ENCODE peak calls at places on chromosomes 4 and X, in nine cellular contexts. T, B, M, E, Q, U, N, F and O are unnamed samples.

GRCh38 chrX:40154229-40154852 is 56.6 kb upstream of the BCOR start:
- DNase-seq in T (peak), N (no peak), Q (peak), E (no peak), B (no peak), M (no peak), U (peak), F (no peak), O (peak)

GRCh38 chr4:183182873-183183725 is 84.0 kb downstream of the WWC2 start:
- DNase-seq in T (no peak), M (peak), B (peak), F (peak), N (peak), U (no peak), E (no peak), Q (no peak), O (peak)

GRCh38 chr4:94488667-94489066 is 36.9 kb downstream of the PDLIM5 start:
- DNase-seq in F (peak), T (no peak), M (no peak), B (no peak), E (no peak), N (peak), Q (peak), U (no peak), O (no peak)

GRCh38 chr4:8506373-8507250 is 66.0 kb downstream of the TRMT44 start:
- DNase-seq in U (peak), E (no peak), F (peak), T (no peak), Q (no peak), N (peak), B (peak), M (no peak), O (peak)

GRCh38 chrX:123450217-123450616 is 266.1 kb downstream of the GRIA3 start:
- DNase-seq in E (no peak), U (no peak), T (peak), B (peak), M (peak), N (peak), F (no peak), Q (peak), O (peak)

GRCh38 chrX:50618788-50619558 is 148.3 kb upstream of the DGKK start:
- DNase-seq in E (no peak), B (peak), Q (no peak), F (no peak), T (no peak), M (no peak), N (peak), U (no peak), O (peak)

GRCh38 chrX:22577181-22577580 is 304.5 kb downstream of the CBLL2 start:
- DNase-seq in F (peak), M (no peak), B (peak), E (no peak), N (peak), U (no peak), T (no peak), Q (no peak), O (peak)

GRCh38 chr4:87423313-87424031 is 1.1 kb downstream of the NUDT9 start:
- DNase-seq in U (no peak), B (no peak), M (peak), F (no peak), Q (no peak), T (peak), E (no peak), N (peak), O (no peak)

GRCh38 chrX:23819385-23820234 is 36.6 kb downstream of the SAT1 start:
- DNase-seq in T (no peak), F (peak), U (no peak), Q (no peak), M (no peak), B (no peak), N (peak), E (no peak), O (no peak)

GRCh38 chr4:120718979-120719566 is 203.5 kb downstream of the PRDM5 start:
- DNase-seq in E (no peak), F (peak), B (peak), M (peak), U (no peak), Q (no peak), N (peak), T (peak), O (peak)

GRCh38 chrX:39144965-39145364 is 343.7 kb downstream of the MID1IP1 start:
- DNase-seq in M (peak), T (peak), N (peak), Q (no peak), E (no peak), U (no peak), B (no peak), F (no peak), O (no peak)

GRCh38 chr4:112099701-112100289 is 45.5 kb upstream of the FAM241A start:
- DNase-seq in Q (peak), N (peak), B (peak), U (no peak), M (peak), T (peak), F (peak), E (no peak), O (peak)

GRCh38 chr4:52299120-52299519 is 248.0 kb downstream of the SPATA18 start:
- DNase-seq in N (no peak), E (no peak), Q (no peak), T (no peak), U (no peak), F (no peak), M (no peak), B (no peak), O (no peak)

GRCh38 chr4:93649828-93650227 is 178.7 kb upstream of the ATOH1 start:
- DNase-seq in B (no peak), T (no peak), N (no peak), Q (no peak), M (no peak), F (no peak), U (no peak), E (no peak), O (no peak)

GRCh38 chr4:103137446-103137827 is 37.8 kb upstream of the BDH2 start:
- DNase-seq in M (no peak), F (peak), T (no peak), B (no peak), E (no peak), Q (no peak), N (peak), U (no peak), O (peak)

GRCh38 chr4:113699772-113700171 is 61.8 kb downstream of the CAMK2D start:
- DNase-seq in B (no peak), N (peak), Q (no peak), M (no peak), U (no peak), T (no peak), E (no peak), F (peak), O (no peak)

GRCh38 chr4:2333356-2333841 is 71.5 kb upstream of the MXD4 start:
- DNase-seq in M (peak), Q (no peak), B (no peak), U (no peak), E (peak), F (no peak), T (no peak), N (no peak), O (no peak)

GRCh38 chr4:110236324-110236723 is 37.9 kb upstream of the ELOVL6 start:
- DNase-seq in T (no peak), M (no peak), Q (no peak), B (no peak), F (no peak), N (no peak), E (no peak), U (no peak), O (no peak)

GRCh38 chr4:159235779-159236368 is 133.0 kb downstream of the RAPGEF2 start:
- DNase-seq in T (no peak), F (peak), E (no peak), U (no peak), N (peak), Q (no peak), M (no peak), B (peak), O (peak)

GRCh38 chr4:159446266-159446976 is 343.5 kb downstream of the RAPGEF2 start:
- DNase-seq in B (peak), U (no peak), Q (peak), N (peak), T (peak), E (no peak), M (peak), F (peak), O (peak)

GRCh38 chr4:1418494-1419285 is 12.4 kb upstream of the NKX1-1 start:
- DNase-seq in F (no peak), T (no peak), B (no peak), E (peak), M (no peak), U (peak), N (no peak), Q (no peak), O (no peak)

GRCh38 chr4:52837716-52838558 is 24.2 kb upstream of the RASL11B start:
- DNase-seq in B (peak), T (no peak), Q (no peak), F (peak), E (no peak), U (no peak), M (no peak), N (peak), O (peak)

GRCh38 chrX:11702965-11703631 is 37.4 kb upstream of the ARHGAP6 start:
- DNase-seq in U (no peak), M (no peak), N (no peak), Q (no peak), T (no peak), E (no peak), B (no peak), F (no peak), O (no peak)

GRCh38 chrX:24963823-24964222 is 51.9 kb downstream of the ARX start:
- DNase-seq in U (no peak), N (no peak), F (peak), M (no peak), B (no peak), T (no peak), E (no peak), Q (no peak), O (no peak)

GRCh38 chr4:66062044-66062443 is 391.8 kb upstream of the EPHA5 start:
- DNase-seq in U (no peak), Q (no peak), B (peak), T (no peak), N (peak), F (peak), E (no peak), M (no peak), O (peak)

GRCh38 chr4:7766086-7766485 is 173.6 kb downstream of the AFAP1 start:
- DNase-seq in B (no peak), M (no peak), U (no peak), F (no peak), Q (no peak), N (no peak), E (no peak), T (no peak), O (no peak)

GRCh38 chrX:69203367-69204037 is 38.2 kb upstream of the PJA1 start:
- DNase-seq in T (no peak), M (no peak), N (no peak), E (no peak), U (no peak), Q (no peak), B (no peak), F (no peak), O (no peak)

GRCh38 chr4:183403486-183403885 is 41.0 kb upstream of the CDKN2AIP start:
- DNase-seq in T (no peak), U (no peak), M (no peak), B (peak), E (peak), Q (no peak), N (peak), F (no peak), O (peak)

GRCh38 chr4:56048621-56049427 is 100.1 kb downstream of the CEP135 start:
- DNase-seq in M (peak), E (peak), F (peak), U (peak), B (peak), Q (peak), N (peak), T (peak), O (peak)

GRCh38 chr4:67087897-67088296 is 457.4 kb downstream of the CENPC start:
- DNase-seq in B (peak), E (no peak), T (peak), U (no peak), N (peak), Q (no peak), M (peak), F (no peak), O (peak)

GRCh38 chr4:3251691-3252479 is 2.9 kb downstream of the MSANTD1 start:
- DNase-seq in M (no peak), E (peak), U (peak), Q (no peak), B (no peak), T (no peak), F (no peak), N (no peak), O (no peak)

GRCh38 chr4:188993871-188994270 is 854.6 kb downstream of the TRIML1 start:
- DNase-seq in B (no peak), F (no peak), M (no peak), U (no peak), Q (no peak), T (no peak), N (no peak), E (no peak), O (no peak)

GRCh38 chrX:38717871-38718270 is 83.4 kb upstream of the MID1IP1 start:
- DNase-seq in N (peak), U (no peak), E (no peak), B (peak), T (peak), Q (peak), F (no peak), M (peak), O (peak)

GRCh38 chrX:129728061-129728460 is 10.7 kb upstream of the XPNPEP2 start:
- DNase-seq in U (no peak), N (no peak), B (no peak), T (no peak), Q (no peak), F (no peak), E (no peak), M (no peak), O (no peak)

GRCh38 chr4:119898211-119898610 is 168.4 kb downstream of the MAD2L1 start:
- DNase-seq in B (no peak), N (no peak), T (no peak), U (no peak), Q (no peak), E (no peak), F (no peak), M (no peak), O (no peak)

GRCh38 chrX:132671229-132671641 is 182.4 kb upstream of the MBNL3 start:
- DNase-seq in U (no peak), Q (no peak), E (no peak), N (peak), M (no peak), B (no peak), F (peak), T (no peak), O (no peak)

DNA sequence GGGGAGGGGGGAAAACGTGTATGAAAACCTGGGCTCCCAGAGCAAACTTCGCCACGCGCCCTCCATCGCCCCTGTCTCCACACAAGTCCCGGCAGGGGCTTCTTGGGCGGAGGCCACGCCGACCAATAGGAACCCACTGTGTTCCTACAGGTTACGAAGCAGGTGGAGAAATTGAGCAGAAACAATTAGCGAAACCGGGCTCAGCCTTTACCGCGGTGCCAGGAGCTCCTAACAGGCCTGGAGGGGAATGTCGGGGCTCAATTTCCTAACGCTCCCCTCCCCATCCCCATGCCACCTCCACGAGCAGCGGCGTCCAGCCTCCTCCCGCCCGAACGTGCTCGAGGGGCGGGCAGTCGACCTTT is 582 bp upstream of the KIT start:
- DNase-seq in B (no peak), Q (no peak), E (no peak), M (no peak), F (no peak), U (no peak), N (no peak), T (no peak), O (no peak)
- H3K4me3 ChIP-seq in B (no peak), Q (peak), E (peak), M (no peak), F (peak), U (peak), N (no peak), T (no peak), O (no peak)

DNA sequence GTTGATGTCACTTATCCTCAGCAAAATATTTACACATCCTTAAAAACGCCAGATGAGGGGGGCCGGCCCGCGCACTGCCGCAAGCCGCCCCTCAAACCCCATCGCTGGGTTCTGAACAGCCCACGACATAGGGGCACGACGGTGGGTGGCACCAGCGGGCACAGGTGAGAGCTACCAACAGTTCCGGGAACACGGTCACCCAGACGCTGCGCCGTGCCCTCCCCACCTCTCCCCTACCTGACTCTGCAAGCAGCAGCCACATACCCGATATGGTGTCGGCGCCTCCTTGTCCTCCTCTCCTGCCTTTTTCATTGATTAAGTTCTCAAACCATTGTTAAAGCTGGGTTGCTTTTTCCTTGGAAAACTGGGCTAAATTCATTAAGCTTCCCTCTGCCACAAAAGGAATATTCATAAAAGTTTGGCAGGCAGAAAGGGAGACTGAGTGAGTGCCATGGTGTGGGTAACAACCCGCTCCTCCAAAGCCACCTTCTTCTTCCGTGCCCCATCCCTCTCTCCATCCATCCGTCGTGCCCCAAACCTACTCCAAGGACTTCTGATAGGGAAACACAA is 1.4 kb downstream of the RAI2 start:
- DNase-seq in Q (no peak), U (no peak), T (no peak), M (no peak), E (peak), B (no peak), F (no peak), N (no peak), O (no peak)
- H3K4me3 ChIP-seq in Q (peak), U (peak), T (no peak), M (no peak), E (peak), B (no peak), F (no peak), N (no peak), O (no peak)

DNA sequence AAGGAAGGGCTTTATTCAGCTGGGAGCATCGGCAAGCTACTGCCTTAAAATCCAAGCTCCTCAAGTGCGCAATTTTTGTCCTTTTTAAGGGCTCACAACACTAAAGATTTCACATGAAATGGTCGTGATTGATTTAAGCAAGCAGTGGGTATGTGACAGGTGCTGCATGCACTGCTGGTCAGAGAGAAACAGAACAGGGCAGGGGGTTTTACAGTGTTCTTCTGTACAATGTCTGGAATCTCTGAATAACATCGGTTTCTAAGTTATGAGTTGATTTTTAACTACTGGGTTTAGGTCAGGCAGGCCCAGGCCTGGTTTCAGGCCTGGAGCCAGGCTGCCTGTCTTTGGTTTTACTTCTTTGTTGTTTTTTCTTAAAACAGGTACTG is 6.0 kb downstream of the UGT2B17 start:
- DNase-seq in T (no peak), M (peak), B (no peak), E (no peak), Q (no peak), F (no peak), N (no peak), U (no peak), O (no peak)
- H3K4me3 ChIP-seq in T (no peak), M (peak), B (no peak), E (no peak), Q (no peak), F (no peak), N (no peak), U (no peak), O (no peak)

GRCh38 chrX:13721819-13722527 is 12.4 kb downstream of the TRAPPC2 start:
- DNase-seq in F (peak), E (no peak), N (peak), B (peak), U (no peak), Q (no peak), M (no peak), T (peak), O (peak)
- H3K4me3 ChIP-seq in F (no peak), E (no peak), N (no peak), B (no peak), U (no peak), Q (no peak), M (no peak), T (peak), O (no peak)

GRCh38 chr4:99317354-99317753 is 3.8 kb downstream of the ADH1B start:
- DNase-seq in U (no peak), Q (no peak), B (no peak), F (no peak), M (no peak), N (no peak), E (no peak), T (no peak), O (no peak)

GRCh38 chr4:99324978-99325377 is 3.8 kb upstream of the ADH1B start:
- DNase-seq in M (no peak), T (no peak), E (peak), N (peak), Q (no peak), U (peak), B (peak), F (peak), O (peak)

GRCh38 chr4:99323761-99324160 is 2.6 kb upstream of the ADH1B start:
- DNase-seq in F (no peak), N (peak), B (peak), T (no peak), M (no peak), U (peak), E (no peak), Q (no peak), O (peak)

GRCh38 chr4:99324361-99324760 is 3.2 kb upstream of the ADH1B start:
- DNase-seq in T (no peak), B (no peak), Q (no peak), U (no peak), F (no peak), N (peak), M (no peak), E (no peak), O (no peak)

DNA sequence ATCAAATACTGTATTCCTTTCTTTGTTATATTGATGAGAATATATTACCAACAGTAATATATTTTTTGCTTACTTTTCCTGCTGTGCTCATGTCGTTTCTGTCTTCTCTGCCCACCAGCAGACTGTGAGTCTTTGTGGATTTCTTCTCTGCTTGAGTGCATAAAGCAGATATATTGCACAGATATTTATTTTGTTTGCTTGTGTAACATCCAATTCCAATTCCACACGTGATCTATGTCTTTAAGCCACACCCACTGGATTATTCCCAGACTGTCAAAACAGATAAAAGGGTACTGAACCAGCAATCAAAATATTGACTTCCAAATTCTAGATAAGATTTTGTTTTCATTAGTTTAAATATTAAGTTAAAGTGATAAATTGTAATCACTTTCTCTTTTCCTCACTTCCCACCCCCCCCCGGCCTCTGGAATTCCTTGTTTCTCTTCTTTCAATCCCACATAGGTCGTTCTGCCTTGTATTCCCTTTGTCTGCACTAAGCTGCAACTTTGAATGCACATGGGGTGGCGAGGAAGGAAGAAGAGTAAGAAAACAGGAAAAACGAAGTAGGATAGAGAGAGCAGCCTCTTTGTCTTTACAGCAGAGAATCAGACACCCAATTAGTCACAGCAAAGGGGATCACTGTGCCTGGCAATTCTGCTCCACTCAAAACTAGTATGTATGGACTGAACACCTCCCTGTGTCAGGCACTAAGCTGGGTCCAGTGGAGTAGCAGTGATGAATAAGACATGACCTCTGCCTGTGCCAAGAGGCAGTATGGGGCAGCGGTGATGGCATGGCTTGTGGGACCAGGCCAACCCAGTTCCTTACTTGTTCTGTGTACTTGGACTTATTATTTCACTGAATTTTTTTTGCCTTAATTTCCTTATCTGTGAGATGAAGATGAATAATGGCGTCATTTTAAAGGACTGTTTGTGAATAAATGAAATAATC is at the start of gene ADH1B:
- DNase-seq in M (no peak), B (no peak), T (no peak), N (peak), Q (no peak), E (no peak), U (no peak), F (no peak), O (no peak)
- H3K4me3 ChIP-seq in M (no peak), B (no peak), T (no peak), N (peak), Q (no peak), E (peak), U (peak), F (no peak), O (no peak)